ENCODE peak calls at places on chromosome 1, in ten cellular contexts. Y is adrenal gland, Z is astrocyte of the cerebellum, P is keratinocyte, A is fibroblast of pulmonary artery, E is HCT116, Q is AG04450, I is kidney, M is tibial artery, T is uterus. K is an unnamed sample.

GRCh38 chr1:107940178-107940577 is 24.8 kb downstream of the VAV3 start:
- DNase-seq in E (no peak), P (no peak), T (no peak), M (no peak), Z (no peak), Q (no peak), A (no peak), Y (no peak), I (no peak), K (no peak)

GRCh38 chr1:7470904-7471638 is 300.0 kb upstream of the VAMP3 start:
- DNase-seq in A (peak; percentile 96), Y (peak; percentile 96), Z (peak; percentile 87), T (peak; percentile 66), Q (peak; percentile 98), E (peak; percentile 90), P (peak; percentile 98), M (peak; percentile 83), I (peak; percentile 95), K (peak; percentile 99)

GRCh38 chr1:13494025-13494424 is 19.8 kb downstream of the LRRC38 start:
- DNase-seq in M (no peak), E (no peak), P (no peak), Y (no peak), I (no peak), Z (no peak), T (no peak), A (no peak), Q (no peak), K (no peak)

GRCh38 chr1:117142200-117142599 is 20.7 kb upstream of the TRIM45 start:
- DNase-seq in Q (peak; percentile 71), Y (no peak), M (no peak), T (no peak), E (no peak), A (no peak), Z (no peak), I (no peak), P (no peak), K (no peak)

GRCh38 chr1:13808729-13809131 is 108.7 kb downstream of the PRDM2 start:
- DNase-seq in E (no peak), P (no peak), Y (peak; percentile 68), A (peak; percentile 55), Q (peak; percentile 20), Z (no peak), I (peak; percentile 79), M (no peak), T (peak; percentile 44), K (peak; percentile 58)

GRCh38 chr1:42152119-42152518 is 1.1 kb upstream of the GUCA2B start:
- DNase-seq in I (no peak), A (no peak), T (no peak), M (no peak), Y (no peak), P (no peak), E (no peak), Z (no peak), Q (no peak), K (peak; percentile 81)

GRCh38 chr1:67759692-67760029 is 73.6 kb downstream of the GNG12 start:
- DNase-seq in Y (no peak), P (no peak), E (no peak), I (no peak), M (no peak), A (no peak), Z (no peak), T (no peak), Q (no peak), K (no peak)

GRCh38 chr1:6257541-6258069 is 3.3 kb downstream of the GPR153 start:
- DNase-seq in Q (no peak), M (no peak), T (no peak), A (no peak), E (no peak), Z (no peak), P (no peak), I (no peak), Y (no peak), K (no peak)

GRCh38 chr1:53182688-53183276 is 13.8 kb upstream of the CPT2 start:
- DNase-seq in E (no peak), P (no peak), Z (no peak), T (no peak), Y (no peak), M (no peak), Q (no peak), I (no peak), A (no peak), K (no peak)

GRCh38 chr1:45340816-45341215 is 576 bp upstream of the MUTYH start:
- DNase-seq in Q (no peak), A (peak; percentile 10), Z (no peak), I (no peak), E (no peak), T (no peak), P (no peak), M (no peak), Y (no peak), K (no peak)

GRCh38 chr1:227944066-227944930 is 3.4 kb downstream of the WNT9A start:
- DNase-seq in I (peak; percentile 48), M (no peak), A (no peak), E (no peak), Q (no peak), Y (peak; percentile 51), P (no peak), T (peak; percentile 36), Z (no peak), K (no peak)

GRCh38 chr1:227947425-227947677 is 381 bp downstream of the WNT9A start:
- DNase-seq in E (no peak), T (no peak), A (no peak), Y (no peak), I (no peak), Z (no peak), Q (no peak), M (no peak), P (no peak), K (no peak)

GRCh38 chr1:227944931-227945890 is 2.5 kb downstream of the WNT9A start:
- DNase-seq in M (no peak), Q (no peak), P (no peak), Z (no peak), T (peak; percentile 15), E (no peak), I (peak; percentile 64), Y (peak; percentile 41), A (no peak), K (no peak)

GRCh38 chr1:227946624-227947424 is 908 bp downstream of the WNT9A start:
- DNase-seq in M (peak; percentile 60), Q (no peak), P (no peak), Y (peak; percentile 84), Z (no peak), I (peak; percentile 93), A (peak; percentile 60), T (peak; percentile 80), E (peak; percentile 72), K (peak; percentile 85)

GRCh38 chr1:227945891-227946623 is 1.7 kb downstream of the WNT9A start:
- DNase-seq in Q (no peak), M (peak; percentile 63), T (peak; percentile 61), P (peak; percentile 59), Z (no peak), E (peak; percentile 77), Y (peak; percentile 93), A (peak; percentile 41), I (peak; percentile 94), K (peak; percentile 84)
- H3K4me3 ChIP-seq in Q (peak overlapping the region; percentile 17), M (peak overlapping the region; percentile 66), T (no peak overlapping the region), P (peak overlapping the region; percentile 47), Z (peak overlapping the region; percentile 52), E (peak overlapping the region; percentile 62), Y (no peak overlapping the region), A (no peak overlapping the region), I (no peak overlapping the region), K (peak overlapping the region; percentile 20)

GRCh38 chr1:2042830-2043773 is 7.1 kb upstream of the PRKCZ start:
- DNase-seq in I (no peak), Z (no peak), M (no peak), Y (no peak), A (no peak), P (no peak), E (no peak), T (no peak), Q (no peak), K (no peak)
- TF ChIP-seq CTCF in I (no peak), Z (no peak), M (no peak), Y (no peak), A (no peak), P (peak; percentile 9), E (no peak), T (no peak), Q (no peak), K (no peak)

GRCh38 chr1:58941471-58942289 is 157.8 kb upstream of the JUN start:
- DNase-seq in Y (no peak), A (no peak), I (no peak), P (no peak), Q (no peak), E (no peak), T (no peak), M (no peak), Z (no peak), K (no peak)
- H3K4me3 ChIP-seq in Y (no peak overlapping the region), A (no peak overlapping the region), I (no peak overlapping the region), P (no peak overlapping the region), Q (no peak overlapping the region), E (no peak overlapping the region), T (no peak overlapping the region), M (no peak overlapping the region), Z (no peak overlapping the region), K (no peak overlapping the region)

GRCh38 chr1:158169105-158169504 is 11.6 kb upstream of the CD1D start:
- DNase-seq in I (no peak), M (no peak), T (no peak), P (no peak), A (no peak), Y (no peak), Q (no peak), Z (no peak), E (no peak), K (peak; percentile 38)
- TF ChIP-seq CTCF in I (no peak), M (no peak), T (no peak), P (no peak), A (no peak), Y (no peak), Q (no peak), Z (no peak), E (no peak), K (no peak)

GRCh38 chr1:167909691-167910180 is 4.2 kb downstream of the ADCY10 start:
- DNase-seq in T (no peak), M (no peak), E (no peak), Z (no peak), Q (no peak), P (no peak), I (no peak), A (no peak), Y (no peak), K (peak; percentile 57)

GRCh38 chr1:167905671-167906070 is 8.3 kb downstream of the ADCY10 start:
- DNase-seq in T (no peak), Q (no peak), I (no peak), Z (no peak), A (peak; percentile 49), Y (no peak), M (no peak), E (no peak), P (no peak), K (no peak)

GRCh38 chr1:167900907-167901306 is 13.0 kb downstream of the ADCY10 start:
- DNase-seq in Q (no peak), Y (no peak), I (no peak), T (no peak), Z (no peak), A (no peak), P (no peak), M (no peak), E (no peak), K (no peak)

GRCh38 chr1:167904641-167905040 is 9.3 kb downstream of the ADCY10 start:
- DNase-seq in M (no peak), T (no peak), Y (no peak), P (no peak), Z (no peak), E (no peak), I (no peak), Q (no peak), A (peak; percentile 53), K (peak; percentile 55)

GRCh38 chr1:167905182-167905581 is 8.8 kb downstream of the ADCY10 start:
- DNase-seq in Y (no peak), Z (no peak), M (no peak), E (no peak), A (peak; percentile 66), Q (no peak), P (no peak), T (no peak), I (no peak), K (no peak)
- H3K4me3 ChIP-seq in Y (no peak overlapping the region), Z (no peak overlapping the region), M (no peak overlapping the region), E (no peak overlapping the region), A (no peak overlapping the region), Q (no peak overlapping the region), P (no peak overlapping the region), T (no peak overlapping the region), I (no peak overlapping the region), K (no peak overlapping the region)